ENCODE peak calls at places on chromosome 5, in five cellular contexts. One of them, this sample, is unnamed. For H3K4me1, the result is how much of the 10 kb centered on the place peaks cover.

GRCh38 chr5:53472720-53473510 is 7.5 kb upstream of the FST start:
- DNase-seq in BE2C: no peak
- DNase-seq in kidney: no peak
- DNase-seq in right lobe of liver: no peak
- DNase-seq in tibial artery: no peak
- DNase-seq in this sample: no peak

GRCh38 chr5:72402959-72403628 is 82.9 kb downstream of the PTCD2 start:
- DNase-seq in BE2C: no peak
- DNase-seq in kidney: no peak
- DNase-seq in tibial artery: peak
- DNase-seq in right lobe of liver: no peak
- DNase-seq in this sample: peak

GRCh38 chr5:111649516-111649915 is 107.5 kb downstream of the NREP start:
- DNase-seq in right lobe of liver: no peak
- DNase-seq in tibial artery: no peak
- DNase-seq in BE2C: no peak
- DNase-seq in kidney: no peak
- DNase-seq in this sample: no peak

GRCh38 chr5:139743001-139743771 is 52.4 kb upstream of the PSD2 start:
- DNase-seq in BE2C: no peak
- DNase-seq in tibial artery: no peak
- DNase-seq in kidney: no peak
- DNase-seq in right lobe of liver: no peak
- DNase-seq in this sample: no peak

GRCh38 chr5:146906803-146907202 is 28.2 kb upstream of the PPP2R2B start:
- DNase-seq in BE2C: peak
- DNase-seq in right lobe of liver: no peak
- DNase-seq in kidney: no peak
- DNase-seq in tibial artery: no peak
- DNase-seq in this sample: peak

GRCh38 chr5:15993334-15993733 is 186.3 kb downstream of the MARCHF11 start:
- DNase-seq in tibial artery: no peak
- DNase-seq in BE2C: no peak
- DNase-seq in kidney: no peak
- DNase-seq in right lobe of liver: no peak
- DNase-seq in this sample: no peak

GRCh38 chr5:57175586-57175985 is 1.7 kb downstream of the GPBP1 start:
- DNase-seq in BE2C: no peak
- DNase-seq in tibial artery: no peak
- DNase-seq in right lobe of liver: no peak
- DNase-seq in kidney: no peak
- DNase-seq in this sample: no peak

GRCh38 chr5:74020488-74020887 is 394.5 kb downstream of the ARHGEF28 start:
- DNase-seq in BE2C: no peak
- DNase-seq in tibial artery: no peak
- DNase-seq in right lobe of liver: no peak
- DNase-seq in kidney: no peak
- DNase-seq in this sample: no peak

GRCh38 chr5:74035521-74035937 is 409.5 kb downstream of the ARHGEF28 start:
- DNase-seq in kidney: no peak
- DNase-seq in tibial artery: no peak
- DNase-seq in right lobe of liver: no peak
- DNase-seq in BE2C: peak
- DNase-seq in this sample: peak

GRCh38 chr5:22835630-22836029 is 17.5 kb downstream of the CDH12 start:
- DNase-seq in kidney: no peak
- DNase-seq in right lobe of liver: no peak
- DNase-seq in BE2C: peak
- DNase-seq in tibial artery: no peak
- DNase-seq in this sample: no peak

GRCh38 chr5:68482199-68482598 is 266.6 kb downstream of the PIK3R1 start:
- DNase-seq in kidney: no peak
- DNase-seq in right lobe of liver: no peak
- DNase-seq in tibial artery: no peak
- DNase-seq in BE2C: no peak
- DNase-seq in this sample: no peak

GRCh38 chr5:177472460-177473441 is 683 bp downstream of the DBN1 start:
- DNase-seq in right lobe of liver: no peak
- DNase-seq in tibial artery: peak
- DNase-seq in kidney: no peak
- DNase-seq in BE2C: peak
- DNase-seq in this sample: peak

GRCh38 chr5:77292026-77292757 is 81.7 kb downstream of the PDE8B start:
- DNase-seq in BE2C: no peak
- DNase-seq in kidney: no peak
- DNase-seq in right lobe of liver: no peak
- DNase-seq in tibial artery: no peak
- DNase-seq in this sample: no peak

GRCh38 chr5:177473461-177473991 is at the start of gene DBN1:
- DNase-seq in tibial artery: peak
- DNase-seq in BE2C: peak
- DNase-seq in right lobe of liver: no peak
- DNase-seq in kidney: no peak
- DNase-seq in this sample: peak

GRCh38 chr5:171428849-171429542 is 9.5 kb downstream of the FGF18 start:
- DNase-seq in right lobe of liver: no peak
- DNase-seq in kidney: peak
- DNase-seq in BE2C: no peak
- DNase-seq in tibial artery: peak
- DNase-seq in this sample: peak

GRCh38 chr5:129771058-129771838 is 23.4 kb downstream of the MINAR2 start:
- DNase-seq in kidney: no peak
- DNase-seq in BE2C: peak
- DNase-seq in tibial artery: peak
- DNase-seq in right lobe of liver: no peak
- DNase-seq in this sample: peak

GRCh38 chr5:67730917-67731474 is 484.6 kb upstream of the PIK3R1 start:
- DNase-seq in right lobe of liver: no peak
- DNase-seq in BE2C: no peak
- DNase-seq in tibial artery: no peak
- DNase-seq in kidney: no peak
- DNase-seq in this sample: peak

GRCh38 chr5:543755-544674 is 19.8 kb upstream of the SLC9A3 start:
- DNase-seq in kidney: peak
- DNase-seq in right lobe of liver: peak
- DNase-seq in BE2C: peak
- DNase-seq in tibial artery: peak
- DNase-seq in this sample: no peak

GRCh38 chr5:76106149-76106548 is 23.0 kb downstream of the SV2C start:
- DNase-seq in right lobe of liver: no peak
- DNase-seq in BE2C: no peak
- DNase-seq in kidney: no peak
- DNase-seq in tibial artery: no peak
- DNase-seq in this sample: no peak

DNA sequence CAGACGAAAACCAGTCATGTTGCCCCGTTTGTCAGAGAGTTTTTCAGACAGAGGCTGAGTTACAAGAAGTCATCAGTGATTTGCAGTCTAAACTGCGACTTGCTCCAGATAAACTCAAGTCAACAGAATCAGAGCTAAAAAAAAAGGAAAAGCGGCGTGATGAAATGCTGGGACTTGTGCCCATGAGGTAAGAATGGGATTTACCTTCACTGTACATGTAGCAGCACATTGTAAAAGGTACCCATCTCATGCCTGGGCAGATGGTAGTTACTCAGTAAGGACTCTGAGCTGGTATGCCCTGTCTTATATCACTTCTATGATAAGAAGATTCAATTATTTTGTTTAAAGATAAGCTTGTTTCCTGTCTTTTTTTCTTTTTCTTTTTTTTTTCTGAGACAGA is 38.8 kb downstream of the RAD50 start:
- DNase-seq in BE2C: no peak
- DNase-seq in kidney: no peak
- DNase-seq in tibial artery: no peak
- DNase-seq in right lobe of liver: no peak
- DNase-seq in this sample: no peak
- H3K4me1 ChIP-seq in BE2C: under half
- H3K4me1 ChIP-seq in kidney: under half
- H3K4me1 ChIP-seq in tibial artery: under half
- H3K4me1 ChIP-seq in right lobe of liver: under half
- H3K4me1 ChIP-seq in this sample: under half

GRCh38 chr5:142327111-142327842 is 2.5 kb upstream of the SPRY4 start:
- DNase-seq in kidney: no peak
- DNase-seq in tibial artery: no peak
- DNase-seq in right lobe of liver: no peak
- DNase-seq in BE2C: no peak
- DNase-seq in this sample: peak

GRCh38 chr5:142326480-142326938 is 1.7 kb upstream of the SPRY4 start:
- DNase-seq in kidney: no peak
- DNase-seq in BE2C: no peak
- DNase-seq in tibial artery: no peak
- DNase-seq in right lobe of liver: no peak
- DNase-seq in this sample: no peak

GRCh38 chr5:142325677-142326479 is 1.1 kb upstream of the SPRY4 start:
- DNase-seq in BE2C: peak
- DNase-seq in kidney: peak
- DNase-seq in tibial artery: no peak
- DNase-seq in right lobe of liver: no peak
- DNase-seq in this sample: peak

GRCh38 chr5:142330444-142330843 is 5.6 kb upstream of the SPRY4 start:
- DNase-seq in kidney: no peak
- DNase-seq in tibial artery: no peak
- DNase-seq in BE2C: no peak
- DNase-seq in right lobe of liver: no peak
- DNase-seq in this sample: no peak

GRCh38 chr5:142330026-142330425 is 5.2 kb upstream of the SPRY4 start:
- DNase-seq in tibial artery: no peak
- DNase-seq in BE2C: no peak
- DNase-seq in kidney: no peak
- DNase-seq in right lobe of liver: no peak
- DNase-seq in this sample: no peak
- H3K4me1 ChIP-seq in tibial artery: under half
- H3K4me1 ChIP-seq in BE2C: under half
- H3K4me1 ChIP-seq in kidney: under half
- H3K4me1 ChIP-seq in right lobe of liver: under half
- H3K4me1 ChIP-seq in this sample: under half

GRCh38 chr5:150624334-150625163 is 15.9 kb upstream of the SYNPO start:
- DNase-seq in tibial artery: peak
- DNase-seq in right lobe of liver: no peak
- DNase-seq in kidney: no peak
- DNase-seq in BE2C: peak
- DNase-seq in this sample: peak

GRCh38 chr5:150625164-150625535 is 15.3 kb upstream of the SYNPO start:
- DNase-seq in kidney: no peak
- DNase-seq in BE2C: no peak
- DNase-seq in right lobe of liver: no peak
- DNase-seq in tibial artery: peak
- DNase-seq in this sample: no peak

GRCh38 chr5:150626853-150627276 is 13.6 kb upstream of the SYNPO start:
- DNase-seq in tibial artery: peak
- DNase-seq in BE2C: no peak
- DNase-seq in kidney: peak
- DNase-seq in right lobe of liver: no peak
- DNase-seq in this sample: no peak

GRCh38 chr5:150627731-150628545 is 12.5 kb upstream of the SYNPO start:
- DNase-seq in tibial artery: peak
- DNase-seq in kidney: no peak
- DNase-seq in right lobe of liver: no peak
- DNase-seq in BE2C: no peak
- DNase-seq in this sample: no peak

DNA sequence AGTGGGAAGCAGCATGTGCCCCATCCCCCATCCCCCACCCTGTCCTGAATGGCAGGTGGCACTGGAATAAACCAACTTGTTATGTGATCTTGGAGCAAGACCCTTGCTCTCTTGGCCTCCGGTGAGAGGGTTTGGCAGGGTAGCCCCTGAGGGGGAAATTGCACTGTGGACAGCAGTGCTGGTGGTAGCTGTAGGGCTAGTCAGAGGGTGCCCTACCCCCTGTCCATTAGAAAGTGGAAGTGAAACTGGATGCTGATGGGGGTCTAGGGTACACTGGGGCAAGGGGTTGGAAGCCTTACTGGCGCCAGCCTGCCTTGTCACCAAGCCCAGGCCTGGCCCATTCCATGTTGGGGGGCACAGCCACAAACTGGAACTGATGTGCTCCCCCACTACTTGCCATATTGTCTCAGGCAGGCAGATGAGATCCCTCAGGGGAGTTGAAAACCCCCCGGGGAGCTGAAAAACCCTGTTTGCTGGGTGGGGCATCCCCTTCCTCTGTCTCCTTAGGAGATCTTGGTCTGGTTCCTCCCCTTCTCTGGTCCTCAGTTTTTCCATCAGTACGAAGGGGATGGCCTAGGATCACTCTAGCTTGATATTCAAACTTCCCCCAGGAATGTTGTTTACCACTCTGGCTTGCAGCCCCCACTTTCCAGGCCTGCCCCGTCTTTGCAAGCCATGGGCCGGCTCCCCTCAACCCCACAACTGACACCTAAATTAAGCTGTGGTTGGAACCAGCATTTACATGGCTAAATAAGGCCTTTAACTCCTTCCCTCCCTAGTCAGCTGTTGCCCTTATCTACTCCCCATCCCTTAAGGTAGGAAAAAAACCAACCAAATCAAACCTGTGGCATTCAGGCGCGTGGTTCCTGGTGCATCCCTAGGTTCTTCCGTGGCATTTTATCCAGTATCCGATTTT is 14.4 kb upstream of the SYNPO start:
- DNase-seq in tibial artery: peak
- DNase-seq in BE2C: no peak
- DNase-seq in kidney: no peak
- DNase-seq in right lobe of liver: no peak
- DNase-seq in this sample: no peak
- H3K4me1 ChIP-seq in tibial artery: half or more
- H3K4me1 ChIP-seq in BE2C: under half
- H3K4me1 ChIP-seq in kidney: under half
- H3K4me1 ChIP-seq in right lobe of liver: under half
- H3K4me1 ChIP-seq in this sample: under half

DNA sequence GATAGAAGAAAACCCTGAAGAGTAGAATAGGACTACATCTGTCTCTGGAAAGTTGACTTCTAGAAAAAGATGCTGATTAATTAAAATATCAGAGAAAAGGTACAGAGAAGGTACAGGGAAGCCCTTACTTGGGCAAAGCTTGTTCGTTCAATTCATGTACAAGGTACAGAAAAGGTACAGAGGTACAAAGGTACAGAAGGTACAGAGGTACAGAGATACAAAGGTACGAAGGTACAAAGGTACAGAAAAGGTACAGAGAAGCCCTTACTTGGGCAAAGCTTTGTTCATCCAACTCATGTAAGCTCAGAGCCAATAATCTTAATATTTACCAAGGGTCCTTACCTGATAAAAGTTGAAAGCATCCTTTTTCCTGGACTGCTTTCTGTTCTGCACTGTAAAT is 182.3 kb downstream of the PCSK1 start:
- DNase-seq in BE2C: no peak
- DNase-seq in tibial artery: no peak
- DNase-seq in right lobe of liver: no peak
- DNase-seq in kidney: no peak
- DNase-seq in this sample: no peak
- H3K4me1 ChIP-seq in BE2C: under half
- H3K4me1 ChIP-seq in tibial artery: under half
- H3K4me1 ChIP-seq in right lobe of liver: under half
- H3K4me1 ChIP-seq in kidney: under half
- H3K4me1 ChIP-seq in this sample: under half

DNA sequence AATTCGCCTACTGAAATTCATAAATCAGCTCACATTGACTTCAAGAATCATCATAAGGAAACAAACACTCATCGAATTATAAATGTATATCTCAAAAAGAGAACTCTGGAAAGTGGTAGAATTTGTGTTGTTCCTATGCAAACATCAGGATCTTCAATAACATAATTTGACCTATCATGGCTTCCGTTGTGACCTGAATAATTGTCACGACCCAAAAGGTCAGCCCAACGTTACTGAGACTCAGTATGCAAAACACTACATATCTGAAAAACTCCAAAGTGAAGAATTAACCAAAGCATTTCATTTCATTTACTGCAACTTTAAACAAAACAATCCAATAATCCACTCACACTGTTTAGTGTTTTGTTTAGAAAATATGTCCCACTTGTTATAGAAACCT is 1.2 kb downstream of the RAPGEF6 start:
- DNase-seq in BE2C: no peak
- DNase-seq in tibial artery: no peak
- DNase-seq in kidney: no peak
- DNase-seq in right lobe of liver: no peak
- DNase-seq in this sample: no peak
- H3K4me1 ChIP-seq in BE2C: under half
- H3K4me1 ChIP-seq in tibial artery: under half
- H3K4me1 ChIP-seq in kidney: under half
- H3K4me1 ChIP-seq in right lobe of liver: under half
- H3K4me1 ChIP-seq in this sample: under half

This sample was measured in endodermal cell.